ENCODE peak calls at places on chromosome 13, in four cellular contexts. Y is thoracic aorta, Z is colonic mucosa, H is neuronal stem cell. L is an unnamed sample.

GRCh38 chr13:39263033-39263432 is 224.8 kb downstream of the NHLRC3 start:
- DNase-seq in Y (no peak), Z (peak; percentile 54), H (peak; percentile 31), L (peak; percentile 59)

GRCh38 chr13:50053844-50054243 is 38.6 kb downstream of the KCNRG start:
- DNase-seq in Z (no peak), H (no peak), Y (no peak), L (no peak)

GRCh38 chr13:27599845-27600553 is 20.3 kb downstream of the LNX2 start:
- DNase-seq in Z (no peak), H (no peak), Y (no peak), L (peak; percentile 62)

GRCh38 chr13:44759222-44759721 is 183.1 kb upstream of the TSC22D1 start:
- DNase-seq in Z (peak; percentile 51), Y (no peak), H (no peak), L (no peak)

GRCh38 chr13:30808600-30808999 is 73.3 kb downstream of the ALOX5AP start:
- DNase-seq in H (no peak), Z (no peak), Y (no peak), L (no peak)

GRCh38 chr13:39452834-39453233 is 150.2 kb downstream of the LHFPL6 start:
- DNase-seq in Z (no peak), H (no peak), Y (no peak), L (no peak)

GRCh38 chr13:98141938-98142426 is 912 bp upstream of the FARP1 start:
- DNase-seq in Y (no peak), H (peak; percentile 39), Z (peak; percentile 27), L (no peak)

GRCh38 chr13:37072024-37072423 is 12.5 kb upstream of the SUPT20H start:
- DNase-seq in H (no peak), Z (no peak), Y (no peak), L (no peak)

GRCh38 chr13:112747256-112747655 is 57.4 kb downstream of the ATP11A start:
- DNase-seq in H (no peak), Y (no peak), Z (no peak), L (no peak)

GRCh38 chr13:29993196-29993595 is 142.8 kb upstream of the UBL3 start:
- DNase-seq in Y (no peak), H (no peak), Z (no peak), L (no peak)

GRCh38 chr13:30486230-30487074 is 20.7 kb upstream of the HMGB1 start:
- DNase-seq in H (no peak), Z (peak; percentile 48), Y (no peak), L (no peak)

GRCh38 chr13:28347456-28348371 is 147.2 kb downstream of the FLT1 start:
- DNase-seq in H (no peak), Y (no peak), Z (no peak), L (no peak)

GRCh38 chr13:49956131-49956530 is 20.0 kb upstream of the SPRYD7 start:
- DNase-seq in Z (no peak), Y (no peak), H (no peak), L (no peak)

GRCh38 chr13:109509154-109509905 is 277.1 kb downstream of the IRS2 start:
- DNase-seq in Z (no peak), H (no peak), Y (no peak), L (no peak)

GRCh38 chr13:59269476-59269875 is 894.3 kb downstream of the DIAPH3 start:
- DNase-seq in Z (no peak), Y (no peak), H (no peak), L (no peak)

GRCh38 chr13:78319101-78319627 is 284.2 kb downstream of the POU4F1 start:
- DNase-seq in Y (no peak), H (no peak), Z (no peak), L (no peak)

GRCh38 chr13:39148513-39148961 is 110.3 kb downstream of the NHLRC3 start:
- DNase-seq in Y (no peak), H (no peak), Z (no peak), L (peak; percentile 61)

GRCh38 chr13:97573011-97573410 is 139.0 kb downstream of the RAP2A start:
- DNase-seq in H (peak; percentile 43), Z (no peak), Y (no peak), L (no peak)

GRCh38 chr13:46756977-46757376 is 40.0 kb downstream of the ESD start:
- DNase-seq in H (no peak), Y (no peak), Z (no peak), L (peak; percentile 5)

GRCh38 chr13:113307491-113307890 is 10.5 kb downstream of the LAMP1 start:
- DNase-seq in Y (no peak), Z (no peak), H (no peak), L (no peak)

GRCh38 chr13:80873589-80873988 is 532.7 kb upstream of the SPRY2 start:
- DNase-seq in Z (no peak), Y (no peak), H (no peak), L (no peak)

GRCh38 chr13:75968103-75968838 is 332.1 kb downstream of the LMO7 start:
- DNase-seq in H (no peak), Z (no peak), Y (no peak), L (no peak)

GRCh38 chr13:35475960-35476943 is at the start of gene MAB21L1:
- DNase-seq in Z (peak; percentile 25), H (peak; percentile 59), Y (no peak), L (peak; percentile 9)

GRCh38 chr13:95607363-95607762 is 37.1 kb downstream of the DZIP1 start:
- DNase-seq in H (no peak), Z (no peak), Y (no peak), L (no peak)

GRCh38 chr13:24075137-24075975 is 85.2 kb upstream of the SPATA13 start:
- DNase-seq in H (no peak), Z (no peak), Y (no peak), L (peak; percentile 38)

GRCh38 chr13:36354842-36355241 is 8.6 kb upstream of the SPART start:
- DNase-seq in H (no peak), Z (no peak), Y (no peak), L (no peak)

DNA sequence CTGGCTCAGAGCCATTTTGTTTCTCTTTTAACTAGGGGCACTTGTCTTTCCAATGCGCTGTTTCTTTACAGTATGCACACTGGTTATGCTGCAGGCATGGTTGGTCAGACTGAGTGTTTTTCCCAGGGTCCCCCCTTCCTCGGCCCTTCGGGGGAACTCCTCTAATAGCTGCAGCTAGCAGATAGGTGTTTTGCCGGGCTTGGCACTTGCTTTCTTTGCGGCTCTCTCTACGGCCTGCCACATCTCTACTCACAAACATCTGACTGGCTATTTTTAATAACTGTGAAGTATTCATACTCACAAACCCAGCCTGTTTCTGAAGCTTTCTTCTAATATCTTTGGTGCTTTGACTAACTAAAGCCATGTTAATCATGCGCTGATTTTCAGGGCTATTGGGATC is 89.4 kb downstream of the SLC25A15 start:
- DNase-seq in H (no peak), Y (no peak), Z (no peak), L (no peak)
- H3K9me3 ChIP-seq in H (peaks cover 15% of the 10 kb centered on the region), Y (peaks cover 35% of the 10 kb centered on the region), Z (peaks cover 8% of the 10 kb centered on the region), L (no peaks in the 10 kb centered on the region)

GRCh38 chr13:19089315-19089714 is 92.3 kb downstream of the TUBA3C start:
- DNase-seq in H (no peak), Z (no peak), Y (no peak), L (no peak)

GRCh38 chr13:19088416-19088815 is 93.2 kb downstream of the TUBA3C start:
- DNase-seq in H (no peak), Y (no peak), Z (no peak), L (no peak)

GRCh38 chr13:19093437-19093836 is 88.2 kb downstream of the TUBA3C start:
- DNase-seq in Y (no peak), H (no peak), Z (no peak), L (no peak)

GRCh38 chr13:19085876-19086275 is 95.7 kb downstream of the TUBA3C start:
- DNase-seq in Y (no peak), Z (no peak), H (no peak), L (no peak)

DNA sequence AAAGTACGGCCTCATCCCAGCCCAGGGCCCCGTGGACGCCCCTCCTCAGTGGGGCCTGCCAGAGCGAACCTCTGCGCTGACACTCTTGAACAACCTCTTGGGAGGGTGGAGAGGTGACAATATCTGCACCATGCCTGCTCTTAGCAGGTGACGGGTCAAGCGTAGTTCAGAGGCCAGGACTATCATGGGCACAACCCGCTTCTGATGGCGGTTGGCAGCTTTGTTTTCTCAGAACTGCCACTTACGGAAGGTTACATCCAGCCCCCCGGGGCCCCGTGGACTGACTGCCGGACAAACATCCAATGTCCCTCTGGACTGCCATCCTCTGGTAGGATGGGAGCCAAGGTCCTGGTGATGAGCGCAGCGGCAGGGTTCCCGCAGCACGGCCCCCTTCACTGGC is 91.1 kb downstream of the TUBA3C start:
- DNase-seq in Z (no peak), H (no peak), Y (no peak), L (no peak)
- H3K9me3 ChIP-seq in Z (no peaks in the 10 kb centered on the region), H (peaks cover 51% of the 10 kb centered on the region), Y (no peaks in the 10 kb centered on the region), L (no peaks in the 10 kb centered on the region)

DNA sequence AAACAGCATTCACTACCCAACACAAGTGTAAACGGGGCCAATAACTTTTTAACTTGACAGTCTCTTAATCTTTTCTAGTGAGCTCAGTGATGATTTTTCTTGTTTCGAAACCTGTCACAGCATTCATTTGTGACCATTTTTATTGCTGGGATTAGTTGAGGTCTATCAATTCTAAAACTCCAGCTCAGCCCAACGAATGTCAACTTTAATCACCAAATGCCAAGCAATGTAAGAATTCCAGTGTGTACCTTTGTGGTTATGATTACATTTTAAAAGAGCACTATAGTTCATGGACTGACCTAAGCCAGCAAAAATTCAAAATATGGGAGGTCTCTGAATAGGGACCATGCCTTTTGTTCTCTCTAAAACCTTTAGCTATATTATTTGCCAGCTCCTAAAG is 694.3 kb upstream of the SGCG start:
- DNase-seq in Y (no peak), Z (no peak), H (no peak), L (no peak)
- H3K9me3 ChIP-seq in Y (no peaks in the 10 kb centered on the region), Z (no peaks in the 10 kb centered on the region), H (no peaks in the 10 kb centered on the region), L (no peaks in the 10 kb centered on the region)

GRCh38 chr13:111076156-111077013 is 38.7 kb upstream of the ARHGEF7 start:
- DNase-seq in Y (no peak), H (no peak), Z (no peak), L (no peak)
- H3K9me3 ChIP-seq in Y (peaks cover 17% of the 10 kb centered on the region), H (peaks cover 11% of the 10 kb centered on the region), Z (no peaks in the 10 kb centered on the region), L (no peaks in the 10 kb centered on the region)

GRCh38 chr13:83531022-83531421 is 351.3 kb downstream of the SLITRK1 start:
- DNase-seq in Y (no peak), H (no peak), Z (no peak), L (no peak)
- H3K9me3 ChIP-seq in Y (no peaks in the 10 kb centered on the region), H (no peaks in the 10 kb centered on the region), Z (no peaks in the 10 kb centered on the region), L (peaks cover 2% of the 10 kb centered on the region)

GRCh38 chr13:18996221-18996620 is 185.4 kb downstream of the TUBA3C start:
- DNase-seq in H (no peak), Z (no peak), Y (no peak), L (no peak)
- H3K9me3 ChIP-seq in H (peaks cover 74% of the 10 kb centered on the region), Z (no peaks in the 10 kb centered on the region), Y (peaks cover 11% of the 10 kb centered on the region), L (no peaks in the 10 kb centered on the region)

GRCh38 chr13:19059016-19059780 is 122.4 kb downstream of the TUBA3C start:
- DNase-seq in Y (no peak), H (no peak), Z (no peak), L (no peak)
- H3K9me3 ChIP-seq in Y (no peaks in the 10 kb centered on the region), H (peaks cover 82% of the 10 kb centered on the region), Z (no peaks in the 10 kb centered on the region), L (peaks cover 2% of the 10 kb centered on the region)

GRCh38 chr13:19181621-19182485 is at the start of gene TUBA3C:
- DNase-seq in Y (no peak), H (no peak), Z (peak; percentile 6), L (no peak)

GRCh38 chr13:19184176-19184575 is 2.6 kb upstream of the TUBA3C start:
- DNase-seq in Y (no peak), Z (no peak), H (no peak), L (no peak)

GRCh38 chr13:19182536-19182935 is 912 bp upstream of the TUBA3C start:
- DNase-seq in Z (peak; percentile 8), Y (no peak), H (no peak), L (no peak)

GRCh38 chr13:19185086-19185864 is 3.7 kb upstream of the TUBA3C start:
- DNase-seq in Y (no peak), H (no peak), Z (no peak), L (no peak)

GRCh38 chr13:19183676-19184075 is 2.1 kb upstream of the TUBA3C start:
- DNase-seq in Z (no peak), H (no peak), Y (no peak), L (no peak)
- H3K9me3 ChIP-seq in Z (no peaks in the 10 kb centered on the region), H (peaks cover 44% of the 10 kb centered on the region), Y (no peaks in the 10 kb centered on the region), L (no peaks in the 10 kb centered on the region)

L was measured in small intestine.